ENCODE peak calls at places on chromosomes 16 and 17, in six cellular contexts. Q is brain microvascular endothelial cell, M is endothelial cell, E is GM13977, T is RWPE1, K is AG10803. W is an unnamed sample.

GRCh38 chr16:1150511-1150982 is 2.4 kb upstream of the CACNA1H start:
- DNase-seq in T (no peak), M (no peak), K (peak), Q (peak), E (no peak), W (peak)

GRCh38 chr16:47143677-47144558 is at the start of gene NETO2:
- DNase-seq in M (peak), Q (peak), T (peak), E (peak), K (peak), W (no peak)

GRCh38 chr16:2455081-2455845 is 4.6 kb upstream of the TEDC2 start:
- DNase-seq in K (no peak), Q (no peak), T (no peak), M (no peak), E (no peak), W (no peak)

GRCh38 chr16:81517630-81518438 is 73.2 kb downstream of the CMIP start:
- DNase-seq in K (peak), E (no peak), M (no peak), Q (no peak), T (peak), W (no peak)

GRCh38 chr17:5509482-5509881 is 23.1 kb downstream of the MIS12 start:
- DNase-seq in M (no peak), K (peak), E (no peak), Q (peak), T (no peak), W (no peak)

GRCh38 chr17:63447688-63448005 is 1.5 kb upstream of the CYB561 start:
- DNase-seq in T (no peak), Q (no peak), E (no peak), M (no peak), K (no peak), W (no peak)

GRCh38 chr17:73350864-73351263 is 39.1 kb upstream of the CDC42EP4 start:
- DNase-seq in Q (no peak), M (no peak), K (no peak), E (no peak), T (no peak), W (no peak)

GRCh38 chr17:21686165-21687015 is 5.9 kb upstream of the KCNJ18 start:
- DNase-seq in T (no peak), Q (no peak), E (no peak), M (no peak), K (no peak), W (no peak)

GRCh38 chr17:19937522-19937921 is 40.1 kb downstream of the AKAP10 start:
- DNase-seq in Q (no peak), M (no peak), T (no peak), E (no peak), K (no peak), W (no peak)

GRCh38 chr17:65403129-65403528 is 158.3 kb downstream of the AXIN2 start:
- DNase-seq in K (no peak), M (no peak), E (no peak), T (no peak), Q (no peak), W (no peak)

GRCh38 chr17:35074711-35075707 is 11.5 kb upstream of the RFFL start:
- DNase-seq in Q (no peak), E (no peak), T (no peak), K (no peak), M (no peak), W (no peak)

GRCh38 chr17:17781591-17782424 is 55.0 kb downstream of the SREBF1 start:
- DNase-seq in E (no peak), T (peak), K (peak), Q (peak), M (peak), W (no peak)

GRCh38 chr16:65069766-65070165 is 52.1 kb downstream of the CDH11 start:
- DNase-seq in E (no peak), K (peak), M (no peak), T (no peak), Q (peak), W (no peak)

GRCh38 chr16:28180660-28181556 is 30.9 kb downstream of the XPO6 start:
- DNase-seq in T (no peak), Q (no peak), K (peak), M (no peak), E (no peak), W (no peak)

GRCh38 chr16:27867122-27868110 is 196.1 kb downstream of the GSG1L start:
- DNase-seq in M (peak), K (peak), Q (peak), T (peak), E (peak), W (peak)

GRCh38 chr17:66829386-66829864 is 5.5 kb upstream of the CACNG5 start:
- DNase-seq in M (peak), E (peak), K (peak), Q (peak), T (peak), W (no peak)

GRCh38 chr16:71895679-71896385 is 501 bp downstream of the IST1 start:
- DNase-seq in M (peak), K (peak), Q (peak), E (peak), T (peak), W (no peak)

GRCh38 chr17:57862410-57862989 is 12.7 kb upstream of the MRPS23 start:
- DNase-seq in E (peak), Q (no peak), K (no peak), M (no peak), T (no peak), W (no peak)

GRCh38 chr16:50747206-50747956 is 5.5 kb downstream of the CYLD start:
- DNase-seq in K (no peak), M (no peak), Q (no peak), T (peak), E (peak), W (peak)

GRCh38 chr17:20156196-20157077 is 147.3 kb downstream of the SPECC1 start:
- DNase-seq in M (peak), K (peak), E (peak), T (peak), Q (peak), W (peak)

GRCh38 chr17:31175237-31175636 is 80.5 kb downstream of the NF1 start:
- DNase-seq in E (no peak), Q (no peak), M (no peak), T (no peak), K (no peak), W (no peak)

GRCh38 chr17:40622509-40622928 is 25.1 kb downstream of the SMARCE1 start:
- DNase-seq in Q (no peak), M (no peak), E (no peak), K (no peak), T (no peak), W (no peak)

GRCh38 chr16:77581706-77582105 is 140.6 kb upstream of the NUDT7 start:
- DNase-seq in K (peak), E (no peak), T (no peak), Q (no peak), M (no peak), W (no peak)

GRCh38 chr17:59469786-59470485 is 95.5 kb upstream of the DHX40 start:
- DNase-seq in Q (no peak), K (no peak), E (no peak), T (no peak), M (no peak), W (no peak)

GRCh38 chr17:1568950-1569810 is 6.6 kb upstream of the PITPNA start:
- DNase-seq in T (no peak), Q (no peak), M (no peak), K (no peak), E (no peak), W (no peak)

GRCh38 chr16:52469775-52470174 is 77.2 kb downstream of the TOX3 start:
- DNase-seq in Q (no peak), K (no peak), E (no peak), M (no peak), T (peak), W (no peak)

GRCh38 chr17:10702574-10702973 is 5.2 kb downstream of the ADPRM start:
- DNase-seq in E (no peak), Q (peak), K (peak), T (no peak), M (no peak), W (no peak)

GRCh38 chr17:2094891-2095535 is 40.1 kb downstream of the HIC1 start:
- DNase-seq in T (no peak), E (no peak), M (no peak), K (peak), Q (peak), W (no peak)

GRCh38 chr16:57480127-57480753 is 6.1 kb downstream of the DOK4 start:
- DNase-seq in T (no peak), K (peak), M (no peak), E (no peak), Q (peak), W (no peak)

GRCh38 chr16:21104124-21104860 is 46.4 kb downstream of the DNAH3 start:
- DNase-seq in T (no peak), E (no peak), M (peak), Q (peak), K (peak), W (no peak)

GRCh38 chr16:19716183-19716582 is 1.8 kb downstream of the KNOP1 start:
- DNase-seq in Q (no peak), M (no peak), K (no peak), E (no peak), T (peak), W (no peak)

GRCh38 chr16:30381351-30382041 is 865 bp downstream of the SEPTIN1 start:
- DNase-seq in Q (no peak), M (no peak), K (no peak), E (no peak), T (no peak), W (no peak)